ENCODE peak calls at places on chromosomes 7 and 10, in nine cellular contexts. A is HTR-8/SVneo, S is GM03348, F is astrocyte of the spinal cord, H is NCI-H1105 treated with DMSO at 0.1 percent for 48 hours, X is midbrain, G is non-pigmented ciliary epithelial cell, J is fibroblast of mammary gland, P is neuronal stem cell. R is an unnamed sample.

GRCh38 chr7:155998328-155998691 is 186.0 kb upstream of the SHH start:
- DNase-seq in X (no peak), F (no peak), A (no peak), H (no peak), P (no peak), S (no peak), J (no peak), G (no peak), R (no peak)

GRCh38 chr7:29859491-29860180 is 53.3 kb downstream of the WIPF3 start:
- DNase-seq in S (no peak), A (no peak), F (no peak), H (no peak), G (no peak), X (peak), P (no peak), J (no peak), R (no peak)

GRCh38 chr7:121395494-121395960 is 581 bp downstream of the FAM3C start:
- DNase-seq in P (no peak), S (no peak), J (peak), F (peak), X (no peak), G (no peak), H (peak), A (peak), R (no peak)

GRCh38 chr10:78318305-78318704 is 284.6 kb downstream of the RPS24 start:
- DNase-seq in G (no peak), A (no peak), X (no peak), P (no peak), S (no peak), H (no peak), J (no peak), F (no peak), R (no peak)

GRCh38 chr10:102009801-102010425 is 46.1 kb downstream of the ARMH3 start:
- DNase-seq in P (peak), X (peak), F (peak), G (peak), J (peak), A (peak), H (peak), S (peak), R (peak)

GRCh38 chr7:32357535-32358277 is 132.5 kb downstream of the LSM5 start:
- DNase-seq in F (no peak), H (peak), P (peak), X (no peak), J (no peak), S (no peak), G (no peak), A (no peak), R (no peak)

GRCh38 chr7:36962367-36962766 is 238.1 kb upstream of the AOAH start:
- DNase-seq in G (no peak), S (no peak), P (no peak), H (no peak), A (no peak), X (no peak), J (no peak), F (no peak), R (no peak)

GRCh38 chr7:74656421-74656910 is 1.1 kb upstream of the GTF2I start:
- DNase-seq in H (peak), S (peak), X (peak), G (no peak), J (peak), F (peak), A (no peak), P (no peak), R (peak)

GRCh38 chr7:69967699-69968450 is 369.6 kb downstream of the AUTS2 start:
- DNase-seq in G (no peak), F (no peak), A (no peak), X (no peak), H (no peak), J (no peak), P (no peak), S (no peak), R (no peak)

GRCh38 chr10:97234403-97234802 is 48.6 kb upstream of the SLIT1 start:
- DNase-seq in S (peak), J (peak), A (peak), H (peak), X (peak), G (no peak), F (peak), P (peak), R (peak)

GRCh38 chr7:128322040-128322643 is 21.6 kb downstream of the RBM28 start:
- DNase-seq in A (peak), H (peak), S (peak), G (no peak), J (peak), P (no peak), F (peak), X (peak), R (peak)

GRCh38 chr10:91759581-91759986 is 38.6 kb upstream of the TNKS2 start:
- DNase-seq in F (peak), J (peak), X (no peak), S (no peak), H (no peak), G (peak), A (no peak), P (no peak), R (no peak)

GRCh38 chr10:49049660-49050059 is 65.7 kb downstream of the VSTM4 start:
- DNase-seq in H (no peak), A (no peak), G (no peak), S (no peak), P (no peak), J (no peak), F (no peak), X (no peak), R (no peak)

GRCh38 chr10:132420469-132421376 is 23.7 kb downstream of the PWWP2B start:
- DNase-seq in X (no peak), A (no peak), G (no peak), H (no peak), J (no peak), S (peak), P (no peak), F (no peak), R (no peak)

GRCh38 chr10:104559935-104560334 is 81.2 kb upstream of the SORCS3 start:
- DNase-seq in X (no peak), S (no peak), A (no peak), J (peak), G (no peak), F (no peak), H (no peak), P (no peak), R (no peak)

R was measured in NCI-H2227 treated with DMSO at 0.1 percent for 48 hours.